ENCODE peak calls at places on chromosomes 11 and 22, in five cellular contexts. J, A, I, X and C are unnamed samples.

GRCh38 chr11:8018742-8019631 is 31.9 kb downstream of the EIF3F start:
- DNase-seq in J (peak), A (no peak), I (peak), X (peak), C (no peak)

GRCh38 chr11:10117709-10118341 is 176.2 kb downstream of the SBF2 start:
- DNase-seq in J (no peak), A (no peak), I (peak), X (no peak), C (no peak)

GRCh38 chr22:42156121-42156520 is 25.5 kb upstream of the CYP2D6 start:
- DNase-seq in J (no peak), A (no peak), I (no peak), X (no peak), C (no peak)

GRCh38 chr11:125276635-125277008 is 112.1 kb downstream of the PKNOX2 start:
- DNase-seq in J (no peak), A (no peak), I (no peak), X (no peak), C (no peak)

GRCh38 chr22:23452231-23453010 is 127.7 kb downstream of the IGLL1 start:
- DNase-seq in J (no peak), A (no peak), I (no peak), X (no peak), C (no peak)

GRCh38 chr11:126716456-126717083 is 284.0 kb downstream of the KIRREL3 start:
- DNase-seq in J (peak), A (peak), I (peak), X (peak), C (no peak)

GRCh38 chr11:86947541-86947940 is 7.7 kb downstream of the FZD4 start:
- DNase-seq in J (no peak), A (no peak), I (no peak), X (no peak), C (no peak)

GRCh38 chr22:39927544-39927943 is 26.7 kb downstream of the GRAP2 start:
- DNase-seq in J (no peak), A (no peak), I (peak), X (peak), C (no peak)

GRCh38 chr22:42939941-42940653 is 74.9 kb downstream of the PACSIN2 start:
- DNase-seq in J (no peak), A (peak), I (peak), X (no peak), C (no peak)

GRCh38 chr11:62853279-62853965 is 14.0 kb upstream of the WDR74 start:
- DNase-seq in J (no peak), A (no peak), I (no peak), X (no peak), C (no peak)

GRCh38 chr22:37248251-37248650 is 4.2 kb upstream of the RAC2 start:
- DNase-seq in J (no peak), A (no peak), I (no peak), X (no peak), C (no peak)

GRCh38 chr22:39612811-39613548 is 42.4 kb downstream of the CACNA1I start:
- DNase-seq in J (no peak), A (no peak), I (no peak), X (no peak), C (no peak)

GRCh38 chr11:32858731-32859130 is 29.0 kb downstream of the PRRG4 start:
- DNase-seq in J (no peak), A (no peak), I (no peak), X (peak), C (no peak)

GRCh38 chr11:10481567-10482349 is 26.7 kb downstream of the AMPD3 start:
- DNase-seq in J (no peak), A (no peak), I (no peak), X (no peak), C (no peak)

GRCh38 chr11:133082453-133082781 is 449.9 kb downstream of the OPCML start:
- DNase-seq in J (no peak), A (no peak), I (no peak), X (peak), C (no peak)

GRCh38 chr22:50625568-50626313 is 2.2 kb downstream of the ARSA start:
- DNase-seq in J (no peak), A (no peak), I (no peak), X (peak), C (no peak)

GRCh38 chr22:20441631-20442484 is 4.2 kb upstream of the SCARF2 start:
- DNase-seq in J (no peak), A (no peak), I (no peak), X (no peak), C (no peak)

GRCh38 chr11:4672470-4672869 is 25.2 kb downstream of the OR51E2 start:
- DNase-seq in J (no peak), A (no peak), I (no peak), X (no peak), C (no peak)

GRCh38 chr11:19639603-19640002 is 73.0 kb upstream of the NAV2 start:
- DNase-seq in J (no peak), A (no peak), I (no peak), X (no peak), C (no peak)

GRCh38 chr11:85685131-85685819 is 720 bp downstream of the CCDC89 start:
- DNase-seq in J (no peak), A (no peak), I (no peak), X (no peak), C (no peak)

GRCh38 chr11:9015677-9016076 is 11.9 kb upstream of the NRIP3 start:
- DNase-seq in J (peak), A (peak), I (peak), X (peak), C (peak)

GRCh38 chr22:35452810-35453743 is 53.1 kb downstream of the MCM5 start:
- DNase-seq in J (no peak), A (no peak), I (no peak), X (no peak), C (no peak)

GRCh38 chr11:68579455-68579854 is 104.9 kb upstream of the GAL start:
- DNase-seq in J (no peak), A (peak), I (no peak), X (no peak), C (no peak)

GRCh38 chr11:80698646-80699045 is 1257.8 kb upstream of the TENM4 start:
- DNase-seq in J (no peak), A (no peak), I (no peak), X (no peak), C (no peak)

GRCh38 chr22:29343313-29343805 is 27.9 kb upstream of the RASL10A start:
- DNase-seq in J (no peak), A (no peak), I (no peak), X (no peak), C (no peak)

GRCh38 chr22:39364646-39365405 is 15.0 kb downstream of the SYNGR1 start:
- DNase-seq in J (no peak), A (no peak), I (no peak), X (no peak), C (no peak)

GRCh38 chr22:28930357-28931007 is 47.1 kb downstream of the ZNRF3 start:
- DNase-seq in J (no peak), A (no peak), I (no peak), X (no peak), C (no peak)

GRCh38 chr11:11706022-11706421 is 84.2 kb upstream of the GALNT18 start:
- DNase-seq in J (no peak), A (no peak), I (no peak), X (peak), C (no peak)

GRCh38 chr11:108559340-108559739 is 34.2 kb downstream of the EXPH5 start:
- DNase-seq in J (no peak), A (no peak), I (no peak), X (no peak), C (peak)

GRCh38 chr11:29641201-29641600 is 375.6 kb downstream of the KCNA4 start:
- DNase-seq in J (no peak), A (no peak), I (no peak), X (no peak), C (no peak)

GRCh38 chr22:41508770-41509170 is 35.5 kb downstream of the POLR3H start:
- DNase-seq in J (no peak), A (no peak), I (no peak), X (no peak), C (no peak)

GRCh38 chr11:46404476-46405017 is 13.0 kb upstream of the CHRM4 start:
- DNase-seq in J (no peak), A (no peak), I (no peak), X (no peak), C (no peak)

GRCh38 chr11:108865411-108865810 is 200.5 kb downstream of the DDX10 start:
- DNase-seq in J (no peak), A (no peak), I (no peak), X (no peak), C (no peak)

GRCh38 chr22:50266994-50267393 is 3.2 kb downstream of the MAPK11 start:
- DNase-seq in J (no peak), A (no peak), I (no peak), X (no peak), C (no peak)

GRCh38 chr11:12717851-12718291 is 43.6 kb downstream of the TEAD1 start:
- DNase-seq in J (no peak), A (no peak), I (no peak), X (no peak), C (no peak)

GRCh38 chr11:48169259-48169658 is 47.4 kb upstream of the OR4B1 start:
- DNase-seq in J (no peak), A (no peak), I (no peak), X (no peak), C (no peak)

GRCh38 chr11:95283146-95283545 is 52.1 kb upstream of the SESN3 start:
- DNase-seq in J (no peak), A (no peak), I (no peak), X (no peak), C (no peak)

GRCh38 chr11:95284057-95285052 is 53.4 kb upstream of the SESN3 start:
- DNase-seq in J (no peak), A (no peak), I (no peak), X (no peak), C (no peak)

GRCh38 chr11:95283653-95284052 is 52.7 kb upstream of the SESN3 start:
- DNase-seq in J (no peak), A (no peak), I (no peak), X (no peak), C (no peak)

GRCh38 chr11:95279921-95280861 is 49.2 kb upstream of the SESN3 start:
- DNase-seq in J (no peak), A (no peak), I (no peak), X (peak), C (no peak)

GRCh38 chr11:95282337-95282751 is 51.3 kb upstream of the SESN3 start:
- DNase-seq in J (no peak), A (no peak), I (peak), X (peak), C (no peak)
- TF ChIP-seq POLR2AphosphoS5 in J (no peak), A (no peak), I (no peak), X (no peak), C (no peak)

DNA sequence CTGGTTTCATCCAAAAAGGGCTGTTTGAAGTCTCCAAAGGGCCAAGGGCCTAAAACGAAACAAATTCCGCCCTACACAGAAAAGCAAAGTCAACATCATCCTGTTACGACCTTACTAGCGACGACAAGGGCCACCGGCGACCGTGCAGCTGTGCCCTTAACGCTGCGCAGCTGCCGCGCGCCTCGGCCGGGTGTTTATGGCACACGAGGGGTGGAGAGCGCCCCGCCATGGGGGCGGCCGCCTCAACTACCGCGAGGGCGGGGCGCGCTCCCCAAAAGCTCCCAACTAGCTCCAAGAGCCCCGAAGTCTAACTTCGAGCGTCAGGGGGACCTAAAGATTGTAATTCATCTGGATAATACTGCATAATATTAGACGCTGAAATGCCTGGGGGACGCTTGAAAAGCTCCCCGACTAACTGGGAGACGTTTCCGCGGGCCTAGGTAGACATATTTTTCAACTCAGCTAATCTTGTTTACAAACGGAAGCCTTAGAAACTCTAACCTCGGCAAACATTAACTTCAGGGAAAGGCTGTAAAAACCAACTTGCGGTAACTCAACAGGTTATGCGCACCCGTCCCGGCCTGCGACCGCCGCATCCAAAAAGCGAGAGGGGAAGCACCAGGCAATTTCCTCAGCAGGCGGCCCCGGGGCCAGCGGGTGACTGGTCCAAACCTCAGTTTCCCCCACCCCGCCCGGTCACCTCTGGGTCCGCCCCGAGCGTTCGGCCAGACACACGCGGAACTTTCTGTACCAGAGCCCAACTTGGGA is 688 bp downstream of the TMEM123 start:
- DNase-seq in J (peak), A (no peak), I (peak), X (peak), C (no peak)
- TF ChIP-seq POLR2AphosphoS5 in J (peak), A (peak), I (no peak), X (peak), C (no peak)

DNA sequence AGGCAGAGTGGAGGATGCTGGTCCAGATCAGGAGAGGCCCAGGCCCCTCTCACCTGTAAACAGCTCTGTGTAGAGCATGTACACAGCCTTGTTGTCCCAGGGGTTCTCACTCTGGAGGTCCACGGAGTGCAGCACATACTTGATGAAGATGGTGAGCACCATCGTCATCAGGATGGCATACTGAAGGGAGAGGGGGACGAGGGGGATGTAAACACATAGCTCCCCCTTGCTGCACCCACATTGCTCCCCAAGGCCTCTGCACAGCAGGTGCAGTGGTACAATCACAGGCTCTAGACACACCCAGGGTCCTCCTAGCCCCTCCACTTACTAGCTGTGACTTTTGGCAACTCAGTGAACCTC is 2.9 kb downstream of the SYVN1 start:
- DNase-seq in J (no peak), A (no peak), I (no peak), X (no peak), C (no peak)
- TF ChIP-seq POLR2AphosphoS5 in J (no peak), A (no peak), I (no peak), X (no peak), C (no peak)

GRCh38 chr22:44085743-44086741 is 61.9 kb downstream of the PARVB start:
- DNase-seq in J (peak), A (peak), I (peak), X (peak), C (no peak)
- TF ChIP-seq POLR2AphosphoS5 in J (no peak), A (no peak), I (no peak), X (no peak), C (no peak)

GRCh38 chr11:57499413-57499982 is 16.0 kb downstream of the SLC43A1 start:
- DNase-seq in J (peak), A (no peak), I (peak), X (peak), C (no peak)
- TF ChIP-seq POLR2AphosphoS5 in J (no peak), A (no peak), I (no peak), X (peak), C (no peak)

GRCh38 chr22:32044913-32045312 is 1.9 kb downstream of the SLC5A1 start:
- DNase-seq in J (no peak), A (no peak), I (no peak), X (no peak), C (no peak)
- TF ChIP-seq POLR2AphosphoS5 in J (no peak), A (no peak), I (no peak), X (no peak), C (no peak)

DNA sequence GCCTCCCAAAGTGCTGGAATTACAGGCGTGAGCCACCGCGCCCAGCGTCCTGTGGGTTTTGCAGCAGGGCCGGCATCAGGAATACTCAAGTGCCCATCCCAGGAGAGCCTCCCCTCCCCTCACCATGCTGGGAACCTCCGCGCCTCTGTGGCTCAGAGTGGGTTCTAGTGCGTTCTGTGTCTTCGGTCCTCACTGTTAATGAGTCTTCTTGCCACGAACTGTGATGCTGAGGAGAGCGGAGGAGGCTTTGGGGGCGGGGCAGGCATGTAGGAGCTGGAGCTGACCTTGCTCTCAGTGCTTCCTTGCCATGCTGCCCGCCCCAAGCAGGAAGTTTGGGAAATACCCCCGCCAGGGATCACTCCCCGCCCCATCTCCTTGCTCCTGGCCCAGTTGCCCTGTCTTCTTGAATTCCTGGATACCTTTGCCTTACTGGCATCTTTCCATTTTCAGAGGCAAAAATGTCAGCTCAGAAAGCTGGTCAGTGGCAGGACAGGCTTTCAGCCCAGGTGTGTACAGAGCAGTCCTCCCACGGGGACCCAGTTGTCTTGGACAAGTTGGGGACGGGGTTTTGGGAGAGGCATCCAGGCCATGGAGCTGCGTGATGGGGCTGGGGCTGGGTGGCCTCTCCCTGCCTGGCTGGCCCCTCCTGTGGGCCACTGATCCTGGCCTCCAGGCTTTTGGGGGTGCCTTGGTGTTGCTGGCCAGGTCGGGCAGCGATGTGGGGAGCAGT is 5.1 kb downstream of the GRAMD4 start:
- DNase-seq in J (no peak), A (no peak), I (no peak), X (no peak), C (no peak)
- TF ChIP-seq POLR2AphosphoS5 in J (no peak), A (no peak), I (no peak), X (no peak), C (no peak)

DNA sequence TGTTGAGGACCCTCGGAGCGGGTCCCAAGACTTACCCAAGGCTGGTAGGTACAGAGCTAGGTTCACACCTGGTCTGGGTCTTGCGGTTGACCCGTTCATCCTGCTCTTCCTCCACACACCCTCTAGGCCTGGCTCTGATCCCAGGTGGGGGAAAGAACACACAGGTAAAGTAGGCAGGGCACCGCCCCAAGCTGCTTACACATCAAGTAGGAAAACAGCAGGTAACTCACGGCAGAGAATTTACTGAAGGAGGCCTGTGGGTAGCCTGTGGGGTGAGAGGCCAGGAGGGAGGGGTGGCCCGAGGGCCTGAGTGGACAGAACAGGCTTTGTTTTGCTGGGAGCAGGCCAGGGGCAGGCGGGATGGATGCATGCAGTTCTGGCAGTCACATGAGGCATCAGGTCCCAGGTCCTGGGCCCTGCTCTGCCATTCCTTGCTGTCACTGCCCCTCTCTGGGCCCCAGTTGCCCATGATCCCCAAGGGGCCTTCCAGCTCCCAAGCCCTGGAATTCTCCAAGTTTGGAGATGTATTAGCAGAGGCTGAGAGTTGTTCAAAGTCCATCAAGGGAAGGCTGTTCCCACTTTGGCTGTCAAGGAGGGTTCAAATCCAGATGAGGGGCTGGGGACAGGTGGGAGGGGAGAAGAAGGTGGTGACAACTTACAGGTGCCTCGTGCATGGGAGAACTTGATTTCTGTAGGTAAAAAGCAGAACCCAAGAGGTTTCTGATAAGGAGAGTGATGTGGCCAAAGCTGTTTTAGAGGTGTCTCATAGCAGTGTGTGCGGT is 5.7 kb downstream of the TSKU start:
- DNase-seq in J (no peak), A (no peak), I (peak), X (no peak), C (no peak)
- TF ChIP-seq POLR2AphosphoS5 in J (no peak), A (no peak), I (no peak), X (no peak), C (no peak)